ENCODE peak calls at places on chromosomes 5 and 9, in seven cellular contexts. B, Y, M, Q, V, O and A are unnamed samples.

GRCh38 chr5:37494756-37495155 is 115.6 kb downstream of the WDR70 start:
- DNase-seq in B (no peak), Y (no peak), M (peak), Q (no peak), V (no peak), O (peak), A (no peak)

GRCh38 chr5:124707516-124707915 is 38.9 kb downstream of the ZNF608 start:
- DNase-seq in B (no peak), Y (no peak), M (no peak), Q (no peak), V (peak), O (no peak), A (no peak)

GRCh38 chr9:123996731-123997421 is 14.7 kb upstream of the LHX2 start:
- DNase-seq in B (peak), Y (peak), M (peak), Q (peak), V (no peak), O (no peak), A (no peak)

GRCh38 chr5:35066260-35066795 is 18.6 kb upstream of the AGXT2 start:
- DNase-seq in B (no peak), Y (no peak), M (no peak), Q (no peak), V (no peak), O (no peak), A (no peak)

GRCh38 chr5:117252566-117252965 is 677.9 kb upstream of the SEMA6A start:
- DNase-seq in B (no peak), Y (no peak), M (no peak), Q (no peak), V (no peak), O (no peak), A (no peak)

GRCh38 chr9:115385383-115386122 is 267.6 kb upstream of the TNC start:
- DNase-seq in B (no peak), Y (peak), M (no peak), Q (no peak), V (no peak), O (no peak), A (no peak)

GRCh38 chr9:95836072-95836471 is 39.4 kb upstream of the ERCC6L2 start:
- DNase-seq in B (no peak), Y (no peak), M (peak), Q (no peak), V (no peak), O (no peak), A (no peak)

GRCh38 chr5:157245477-157245876 is 20.4 kb upstream of the CYFIP2 start:
- DNase-seq in B (peak), Y (peak), M (peak), Q (no peak), V (no peak), O (peak), A (peak)

GRCh38 chr5:171451421-171451820 is 32.0 kb downstream of the FGF18 start:
- DNase-seq in B (no peak), Y (no peak), M (no peak), Q (no peak), V (no peak), O (no peak), A (no peak)

GRCh38 chr9:101126556-101126955 is 98.0 kb downstream of the PLPPR1 start:
- DNase-seq in B (no peak), Y (no peak), M (no peak), Q (peak), V (no peak), O (no peak), A (no peak)

GRCh38 chr5:113864437-113864836 is 350.9 kb downstream of the YTHDC2 start:
- DNase-seq in B (no peak), Y (no peak), M (no peak), Q (no peak), V (no peak), O (no peak), A (no peak)

GRCh38 chr9:129776938-129777768 is 24.3 kb upstream of the PTGES start:
- DNase-seq in B (peak), Y (peak), M (peak), Q (no peak), V (no peak), O (peak), A (peak)

GRCh38 chr5:87125796-87126195 is 141.9 kb upstream of the RASA1 start:
- DNase-seq in B (no peak), Y (no peak), M (no peak), Q (no peak), V (no peak), O (no peak), A (no peak)

GRCh38 chr5:2193142-2193922 is 310.6 kb upstream of the IRX4 start:
- DNase-seq in B (no peak), Y (no peak), M (no peak), Q (no peak), V (no peak), O (no peak), A (no peak)

GRCh38 chr5:32182463-32183081 is 8.5 kb upstream of the GOLPH3 start:
- DNase-seq in B (no peak), Y (no peak), M (no peak), Q (peak), V (peak), O (no peak), A (no peak)

GRCh38 chr9:81682797-81683196 is 6.5 kb downstream of the TLE1 start:
- DNase-seq in B (no peak), Y (no peak), M (no peak), Q (no peak), V (no peak), O (peak), A (no peak)

GRCh38 chr5:2747372-2748179 is 3.9 kb downstream of the IRX2 start:
- DNase-seq in B (no peak), Y (no peak), M (peak), Q (no peak), V (no peak), O (no peak), A (no peak)

GRCh38 chr9:91809581-91810285 is 140.3 kb downstream of the ROR2 start:
- DNase-seq in B (no peak), Y (no peak), M (peak), Q (no peak), V (no peak), O (peak), A (no peak)

GRCh38 chr5:133523921-133524320 is 88.4 kb downstream of the FSTL4 start:
- DNase-seq in B (no peak), Y (no peak), M (no peak), Q (no peak), V (no peak), O (no peak), A (no peak)

GRCh38 chr9:95111716-95112115 is 205.8 kb downstream of the FANCC start:
- DNase-seq in B (no peak), Y (no peak), M (no peak), Q (no peak), V (no peak), O (no peak), A (no peak)

GRCh38 chr9:3498691-3499090 is 27.1 kb downstream of the RFX3 start:
- DNase-seq in B (peak), Y (no peak), M (no peak), Q (no peak), V (no peak), O (no peak), A (no peak)

GRCh38 chr9:134418354-134418753 is 92.1 kb downstream of the RXRA start:
- DNase-seq in B (no peak), Y (no peak), M (no peak), Q (no peak), V (no peak), O (no peak), A (no peak)

GRCh38 chr5:173602423-173602822 is 14.0 kb downstream of the BOD1 start:
- DNase-seq in B (no peak), Y (peak), M (peak), Q (no peak), V (no peak), O (no peak), A (peak)

GRCh38 chr9:5578018-5578697 is 50.7 kb upstream of the RIC1 start:
- DNase-seq in B (no peak), Y (no peak), M (peak), Q (no peak), V (no peak), O (no peak), A (no peak)

GRCh38 chr5:67215592-67216471 is 19.2 kb upstream of the CD180 start:
- DNase-seq in B (no peak), Y (no peak), M (peak), Q (peak), V (peak), O (no peak), A (peak)

GRCh38 chr9:87862536-87863268 is 20.0 kb upstream of the SPATA31E1 start:
- DNase-seq in B (no peak), Y (no peak), M (peak), Q (no peak), V (no peak), O (peak), A (peak)

GRCh38 chr9:93422987-93423386 is 28.5 kb upstream of the FAM120A start:
- DNase-seq in B (no peak), Y (no peak), M (no peak), Q (no peak), V (no peak), O (no peak), A (no peak)

GRCh38 chr5:446864-447263 is 3.9 kb downstream of the EXOC3 start:
- DNase-seq in B (peak), Y (peak), M (peak), Q (peak), V (peak), O (peak), A (peak)

GRCh38 chr5:2705861-2706260 is 45.6 kb downstream of the IRX2 start:
- DNase-seq in B (no peak), Y (no peak), M (no peak), Q (no peak), V (no peak), O (no peak), A (no peak)

GRCh38 chr5:68891718-68892117 is 202.1 kb upstream of the SLC30A5 start:
- DNase-seq in B (no peak), Y (peak), M (no peak), Q (peak), V (no peak), O (no peak), A (no peak)

GRCh38 chr9:73042155-73042554 is 89.3 kb upstream of the ALDH1A1 start:
- DNase-seq in B (no peak), Y (no peak), M (peak), Q (no peak), V (no peak), O (no peak), A (peak)

GRCh38 chr9:121963542-121963995 is 129.5 kb downstream of the TTLL11 start:
- DNase-seq in B (no peak), Y (no peak), M (peak), Q (no peak), V (no peak), O (peak), A (no peak)

GRCh38 chr5:151236888-151237287 is 13.0 kb upstream of the CCDC69 start:
- DNase-seq in B (no peak), Y (no peak), M (no peak), Q (no peak), V (no peak), O (no peak), A (no peak)

GRCh38 chr5:5666389-5666788 is 243.9 kb downstream of the ICE1 start:
- DNase-seq in B (no peak), Y (no peak), M (no peak), Q (no peak), V (no peak), O (no peak), A (no peak)

GRCh38 chr5:5667136-5667554 is 244.7 kb downstream of the ICE1 start:
- DNase-seq in B (no peak), Y (no peak), M (no peak), Q (no peak), V (no peak), O (peak), A (no peak)

GRCh38 chr5:5666076-5666365 is 243.5 kb downstream of the ICE1 start:
- DNase-seq in B (no peak), Y (no peak), M (no peak), Q (no peak), V (no peak), O (no peak), A (no peak)

DNA sequence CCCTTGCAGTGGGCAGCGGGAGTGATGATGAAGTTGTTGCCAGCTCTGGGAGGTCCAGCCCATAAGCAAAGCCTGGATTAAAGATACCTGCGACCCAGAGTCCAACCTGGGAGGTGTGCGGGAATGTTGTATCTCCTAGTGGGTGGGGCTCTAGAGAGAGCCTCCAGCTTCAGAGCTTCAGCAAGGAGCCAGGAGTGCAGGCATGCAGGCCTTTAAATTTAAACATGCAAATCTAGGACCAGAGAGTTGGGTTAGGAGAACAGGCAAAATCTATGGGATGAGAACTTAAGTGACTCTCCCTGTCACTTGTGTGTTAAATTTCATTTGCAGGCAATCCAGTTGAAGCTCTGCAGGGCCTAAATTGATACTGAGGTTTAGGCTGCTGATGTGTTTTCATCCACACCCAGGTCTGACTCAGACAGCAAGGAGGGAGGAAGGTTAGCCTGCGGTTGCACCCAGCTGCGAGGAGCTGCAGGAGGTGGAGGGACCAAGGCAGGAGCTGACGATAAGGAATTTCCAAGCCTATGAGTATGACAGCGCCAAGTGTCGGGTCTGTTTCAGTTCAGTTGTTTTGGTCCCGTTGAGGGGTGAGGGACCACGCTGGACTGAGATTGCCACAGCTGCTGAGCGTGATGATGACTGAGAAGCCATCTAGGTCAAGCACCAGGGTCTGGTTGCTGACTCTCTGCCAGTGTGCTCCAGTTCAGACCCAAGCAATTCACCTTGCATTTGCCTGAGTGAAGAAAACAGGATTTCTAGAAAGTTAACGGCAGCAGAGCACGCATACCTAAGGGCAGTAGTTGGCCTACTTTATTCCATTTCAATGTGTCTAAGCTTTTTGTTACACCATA is 243.0 kb downstream of the ICE1 start:
- DNase-seq in B (no peak), Y (no peak), M (peak), Q (no peak), V (no peak), O (peak), A (no peak)
- TF ChIP-seq EZH2phosphoT487 in B (no peak), Y (no peak), M (no peak), Q (no peak), V (no peak), O (no peak), A (no peak)

GRCh38 chr5:156189628-156190027 is 137.3 kb upstream of the SGCD start:
- DNase-seq in B (no peak), Y (no peak), M (no peak), Q (no peak), V (no peak), O (no peak), A (no peak)

GRCh38 chr5:156186760-156187159 is 140.2 kb upstream of the SGCD start:
- DNase-seq in B (no peak), Y (no peak), M (peak), Q (no peak), V (no peak), O (no peak), A (no peak)

GRCh38 chr5:156191547-156191946 is 135.4 kb upstream of the SGCD start:
- DNase-seq in B (peak), Y (peak), M (no peak), Q (no peak), V (no peak), O (no peak), A (no peak)

GRCh38 chr5:156182174-156182967 is 144.6 kb upstream of the SGCD start:
- DNase-seq in B (no peak), Y (no peak), M (peak), Q (no peak), V (no peak), O (no peak), A (no peak)

DNA sequence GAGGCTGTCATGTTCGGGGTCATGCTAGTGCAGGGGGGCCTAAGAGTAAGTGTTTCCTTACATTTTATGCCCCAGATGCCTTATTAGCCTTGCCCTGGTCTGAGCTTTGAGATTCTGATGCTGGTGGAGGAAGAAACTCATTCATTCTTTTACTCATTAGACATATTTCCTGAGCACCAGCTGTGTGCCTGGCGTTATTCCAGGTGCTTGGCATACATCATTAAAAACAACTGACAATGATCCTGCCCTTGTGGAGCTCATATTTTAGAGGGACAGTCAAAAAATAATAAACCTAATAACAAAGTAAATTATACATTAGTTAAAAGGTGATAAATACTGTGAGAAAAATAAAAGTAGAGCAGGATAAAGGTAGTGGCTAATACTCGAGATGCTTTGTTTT is 138.9 kb upstream of the SGCD start:
- DNase-seq in B (no peak), Y (no peak), M (peak), Q (no peak), V (no peak), O (no peak), A (no peak)
- TF ChIP-seq EZH2phosphoT487 in B (no peak), Y (no peak), M (no peak), Q (no peak), V (no peak), O (no peak), A (no peak)

GRCh38 chr5:101626572-101626971 is 669.5 kb downstream of the SLCO4C1 start:
- DNase-seq in B (peak), Y (peak), M (no peak), Q (no peak), V (no peak), O (no peak), A (no peak)
- TF ChIP-seq EZH2phosphoT487 in B (no peak), Y (no peak), M (no peak), Q (no peak), V (no peak), O (no peak), A (no peak)

GRCh38 chr5:164076571-164076970 is 571.2 kb downstream of the MAT2B start:
- DNase-seq in B (no peak), Y (no peak), M (no peak), Q (no peak), V (no peak), O (no peak), A (no peak)
- TF ChIP-seq EZH2phosphoT487 in B (no peak), Y (no peak), M (no peak), Q (no peak), V (no peak), O (no peak), A (no peak)

GRCh38 chr5:112554089-112554977 is 135.3 kb upstream of the EPB41L4A start:
- DNase-seq in B (no peak), Y (no peak), M (peak), Q (no peak), V (no peak), O (no peak), A (no peak)

GRCh38 chr5:112549605-112550161 is 130.6 kb upstream of the EPB41L4A start:
- DNase-seq in B (no peak), Y (no peak), M (no peak), Q (peak), V (no peak), O (no peak), A (no peak)

GRCh38 chr5:112552791-112553190 is 133.7 kb upstream of the EPB41L4A start:
- DNase-seq in B (no peak), Y (no peak), M (no peak), Q (no peak), V (no peak), O (peak), A (no peak)

GRCh38 chr5:112549127-112549526 is 130.1 kb upstream of the EPB41L4A start:
- DNase-seq in B (no peak), Y (no peak), M (no peak), Q (peak), V (no peak), O (no peak), A (no peak)

DNA sequence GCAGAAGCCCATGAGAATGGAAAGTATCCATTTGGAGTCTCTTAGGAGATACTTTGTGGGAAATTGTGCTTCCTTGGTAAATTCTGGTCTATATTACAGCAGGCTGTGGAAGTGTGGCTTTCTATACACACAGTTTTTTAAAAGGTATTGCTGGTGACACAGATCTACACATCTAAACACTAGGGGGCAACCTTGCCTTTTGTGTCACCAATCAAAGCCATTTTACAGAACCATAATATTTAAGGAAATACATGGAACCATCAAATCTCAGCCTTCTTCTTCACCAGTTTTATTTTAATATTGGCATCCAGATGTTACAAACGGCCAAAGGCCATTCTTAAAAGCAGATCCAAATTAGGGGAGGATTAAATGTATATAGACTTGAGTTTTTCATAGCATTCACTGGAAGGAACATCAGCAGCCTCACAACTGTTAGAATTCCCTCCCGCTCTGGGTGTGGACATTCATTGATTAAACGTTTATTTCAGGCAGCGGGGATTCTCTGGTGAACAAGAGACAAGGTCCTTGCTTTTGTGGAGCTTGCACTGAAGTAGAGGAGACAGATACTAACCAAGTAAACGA is 132.5 kb upstream of the EPB41L4A start:
- DNase-seq in B (peak), Y (peak), M (peak), Q (peak), V (peak), O (peak), A (peak)
- TF ChIP-seq EZH2phosphoT487 in B (no peak), Y (no peak), M (no peak), Q (no peak), V (no peak), O (no peak), A (no peak)

GRCh38 chr9:35733109-35733541 is 659 bp downstream of the CREB3 start:
- DNase-seq in B (peak), Y (peak), M (peak), Q (peak), V (peak), O (peak), A (peak)
- TF ChIP-seq EZH2phosphoT487 in B (no peak), Y (no peak), M (no peak), Q (no peak), V (no peak), O (no peak), A (no peak)

GRCh38 chr5:39476466-39477215 is 51.9 kb upstream of the DAB2 start:
- DNase-seq in B (no peak), Y (no peak), M (peak), Q (no peak), V (no peak), O (peak), A (no peak)
- TF ChIP-seq EZH2phosphoT487 in B (no peak), Y (no peak), M (no peak), Q (no peak), V (no peak), O (no peak), A (no peak)

DNA sequence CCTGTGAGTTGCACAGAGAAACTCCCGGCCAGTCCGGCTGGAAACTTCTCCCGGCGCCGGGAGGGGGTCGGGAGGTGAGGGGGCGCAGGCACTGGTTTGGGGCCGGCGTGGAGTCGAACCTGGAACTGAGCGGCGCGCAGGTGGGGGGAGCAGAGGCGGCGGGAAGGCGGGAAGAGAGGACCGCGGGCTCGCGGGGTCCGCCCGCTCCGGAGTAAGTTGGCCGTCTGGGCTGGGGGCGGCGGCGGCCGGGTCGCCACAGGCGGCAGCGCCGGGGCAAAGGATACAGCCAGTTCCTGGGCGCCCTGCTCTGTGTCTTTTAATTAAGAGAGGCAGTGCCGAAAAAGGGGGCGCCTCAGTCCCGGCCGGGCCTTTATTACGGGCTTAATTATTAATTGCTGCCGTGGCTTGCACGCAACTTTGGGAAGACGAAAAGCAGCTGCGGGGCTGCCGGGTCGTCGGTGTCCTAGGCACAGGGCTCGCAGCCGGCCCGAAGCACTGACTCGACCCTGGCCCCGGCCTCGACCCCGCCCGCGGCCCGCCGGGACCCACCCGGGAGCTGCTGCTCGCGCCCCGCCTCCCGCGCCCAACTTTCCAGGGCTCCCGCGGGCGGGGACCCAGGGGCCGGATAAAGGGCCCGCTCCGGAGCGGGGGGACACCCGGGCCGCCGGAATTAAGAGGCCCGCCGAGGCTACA is 1.1 kb downstream of the NTNG2 start:
- DNase-seq in B (peak), Y (peak), M (no peak), Q (no peak), V (no peak), O (no peak), A (no peak)
- TF ChIP-seq EZH2phosphoT487 in B (no peak), Y (no peak), M (peak), Q (no peak), V (no peak), O (no peak), A (peak)